ENCODE peak calls at places on chromosomes 2 and 18, in eight cellular contexts. D is NCI-H1092 treated with DMSO at 0.1 percent for 48 hours; W is activated T-cell treated with anti-CD3 and anti-CD28 coated beads, Interleukin-2, amount 50 U/mL, for 24 hours; S is astrocyte; V is HS-27A; H is fibroblast of mammary gland; T is Daoy; Z is CD8-positive, alpha-beta memory T cell. A is an unnamed sample.

GRCh38 chr2:223601932-223602676 is at the start of gene SCG2:
- DNase-seq in D (peak), W (peak), S (peak), V (no peak), H (peak), T (peak), Z (no peak), A (no peak)

GRCh38 chr18:5456577-5457466 is 87.0 kb downstream of the EPB41L3 start:
- DNase-seq in D (no peak), W (peak), S (peak), V (no peak), H (peak), T (peak), Z (no peak), A (peak)

GRCh38 chr18:35580748-35581534 is 599 bp upstream of the GALNT1 start:
- DNase-seq in D (peak), W (peak), S (peak), V (no peak), H (peak), T (peak), Z (peak), A (peak)

GRCh38 chr2:37415128-37415817 is 70.8 kb downstream of the QPCT start:
- DNase-seq in D (peak), W (no peak), S (no peak), V (peak), H (peak), T (peak), Z (no peak), A (no peak)

GRCh38 chr2:38074775-38075435 is 1.0 kb downstream of the CYP1B1 start:
- DNase-seq in D (no peak), W (peak), S (peak), V (peak), H (peak), T (no peak), Z (no peak), A (peak)

GRCh38 chr2:120979398-120979797 is 243.7 kb downstream of the GLI2 start:
- DNase-seq in D (no peak), W (no peak), S (no peak), V (no peak), H (no peak), T (no peak), Z (no peak), A (no peak)

GRCh38 chr2:10361220-10361588 is 58.5 kb downstream of the HPCAL1 start:
- DNase-seq in D (no peak), W (no peak), S (peak), V (no peak), H (peak), T (peak), Z (no peak), A (peak)

GRCh38 chr2:148013879-148014278 is 6.7 kb downstream of the ORC4 start:
- DNase-seq in D (no peak), W (no peak), S (no peak), V (no peak), H (no peak), T (no peak), Z (no peak), A (no peak)

GRCh38 chr2:60544059-60544458 is 9.4 kb downstream of the BCL11A start:
- DNase-seq in D (no peak), W (no peak), S (no peak), V (no peak), H (no peak), T (no peak), Z (no peak), A (no peak)

GRCh38 chr2:111236027-111236426 is 115.3 kb downstream of the BCL2L11 start:
- DNase-seq in D (peak), W (no peak), S (no peak), V (no peak), H (no peak), T (no peak), Z (no peak), A (no peak)

GRCh38 chr2:128498589-128498988 is 179.9 kb upstream of the HS6ST1 start:
- DNase-seq in D (no peak), W (no peak), S (no peak), V (no peak), H (no peak), T (no peak), Z (no peak), A (no peak)

GRCh38 chr2:219527076-219527394 is 12.8 kb downstream of the ASIC4 start:
- DNase-seq in D (peak), W (no peak), S (no peak), V (no peak), H (no peak), T (no peak), Z (no peak), A (no peak)

GRCh38 chr2:227890495-227891079 is 19.2 kb downstream of the DAW1 start:
- DNase-seq in D (peak), W (no peak), S (peak), V (no peak), H (peak), T (peak), Z (peak), A (no peak)

GRCh38 chr18:10020176-10020575 is 106.4 kb downstream of the VAPA start:
- DNase-seq in D (peak), W (no peak), S (no peak), V (no peak), H (no peak), T (no peak), Z (no peak), A (no peak)

GRCh38 chr2:99957724-99958123 is 184.7 kb downstream of the AFF3 start:
- DNase-seq in D (no peak), W (no peak), S (peak), V (no peak), H (peak), T (no peak), Z (no peak), A (no peak)

GRCh38 chr2:231348173-231348572 is 47.3 kb upstream of the B3GNT7 start:
- DNase-seq in D (no peak), W (no peak), S (no peak), V (no peak), H (no peak), T (no peak), Z (no peak), A (no peak)

GRCh38 chr2:168550670-168551069 is 94.6 kb downstream of the CERS6 start:
- DNase-seq in D (no peak), W (no peak), S (no peak), V (no peak), H (no peak), T (peak), Z (no peak), A (peak)

GRCh38 chr2:41873102-41873501 is 174.7 kb upstream of the PKDCC start:
- DNase-seq in D (no peak), W (no peak), S (no peak), V (no peak), H (no peak), T (no peak), Z (no peak), A (peak)

GRCh38 chr2:55999790-56000189 is 76.2 kb upstream of the EFEMP1 start:
- DNase-seq in D (no peak), W (no peak), S (no peak), V (no peak), H (no peak), T (no peak), Z (no peak), A (no peak)

GRCh38 chr18:80167331-80167730 is 58.3 kb downstream of the ADNP2 start:
- DNase-seq in D (no peak), W (no peak), S (no peak), V (no peak), H (no peak), T (no peak), Z (no peak), A (no peak)

GRCh38 chr2:152716805-152717241 is 438 bp downstream of the PRPF40A start:
- DNase-seq in D (peak), W (no peak), S (peak), V (no peak), H (peak), T (peak), Z (no peak), A (peak)

GRCh38 chr2:10283106-10284062 is 19.3 kb upstream of the HPCAL1 start:
- DNase-seq in D (no peak), W (no peak), S (peak), V (peak), H (peak), T (peak), Z (no peak), A (no peak)

A was measured in NCI-H524.